ENCODE peak calls at places on chromosomes 3 and 15, in ten cellular contexts. B is cardiac muscle cell, K is fibroblast of lung, O is GM13976, C is psoas muscle, F is stomach, Y is HFF-Myc, T is dorsolateral prefrontal cortex, X is H9, V is testis. M is an unnamed sample.

GRCh38 chr15:36755341-36755740 is 175.9 kb downstream of the CDIN1 start:
- DNase-seq in B (no peak), K (no peak), O (no peak), C (no peak), F (no peak), Y (no peak), T (no peak), X (no peak), V (no peak), M (no peak)

GRCh38 chr15:91867581-91868026 is 14.1 kb downstream of the SLCO3A1 start:
- DNase-seq in B (no peak), K (peak), O (no peak), C (peak), F (peak), Y (no peak), T (no peak), X (peak), V (peak), M (no peak)

GRCh38 chr15:38707802-38708671 is 143.4 kb upstream of the RASGRP1 start:
- DNase-seq in B (peak), K (peak), O (peak), C (no peak), F (peak), Y (no peak), T (no peak), X (peak), V (peak), M (peak)

GRCh38 chr3:33717616-33717865 is 513 bp downstream of the CLASP2 start:
- DNase-seq in B (peak), K (no peak), O (no peak), C (no peak), F (peak), Y (no peak), T (no peak), X (peak), V (peak), M (peak)

GRCh38 chr3:168426196-168426595 is 330.5 kb upstream of the GOLIM4 start:
- DNase-seq in B (no peak), K (peak), O (no peak), C (no peak), F (no peak), Y (peak), T (no peak), X (no peak), V (no peak), M (no peak)

GRCh38 chr15:74203914-74204431 is 1.4 kb upstream of the STRA6 start:
- DNase-seq in B (no peak), K (peak), O (no peak), C (no peak), F (no peak), Y (no peak), T (no peak), X (peak), V (peak), M (no peak)

GRCh38 chr3:71305246-71306206 is 278.0 kb downstream of the FOXP1 start:
- DNase-seq in B (peak), K (peak), O (no peak), C (peak), F (peak), Y (no peak), T (peak), X (peak), V (peak), M (peak)

GRCh38 chr15:78093242-78094020 is 1.1 kb downstream of the SH2D7 start:
- DNase-seq in B (no peak), K (peak), O (no peak), C (no peak), F (no peak), Y (peak), T (peak), X (no peak), V (no peak), M (no peak)

GRCh38 chr15:101068961-101069734 is 150.0 kb downstream of the LRRK1 start:
- DNase-seq in B (peak), K (peak), O (no peak), C (peak), F (no peak), Y (no peak), T (no peak), X (peak), V (peak), M (peak)

GRCh38 chr3:20537234-20537633 is 351.2 kb upstream of the SGO1 start:
- DNase-seq in B (no peak), K (no peak), O (no peak), C (no peak), F (no peak), Y (no peak), T (no peak), X (no peak), V (no peak), M (no peak)

GRCh38 chr15:86555939-86556725 is 476.5 kb downstream of the AGBL1 start:
- DNase-seq in B (no peak), K (peak), O (no peak), C (no peak), F (no peak), Y (no peak), T (no peak), X (no peak), V (no peak), M (no peak)

GRCh38 chr15:40308844-40309189 is 1.1 kb upstream of the PLCB2 start:
- DNase-seq in B (no peak), K (no peak), O (peak), C (no peak), F (no peak), Y (no peak), T (no peak), X (no peak), V (no peak), M (no peak)

GRCh38 chr15:45064386-45064785 is 41.4 kb downstream of the SORD start:
- DNase-seq in B (no peak), K (peak), O (no peak), C (no peak), F (peak), Y (no peak), T (no peak), X (no peak), V (no peak), M (no peak)

GRCh38 chr3:6640907-6641306 is 220.0 kb upstream of the GRM7 start:
- DNase-seq in B (no peak), K (no peak), O (peak), C (no peak), F (no peak), Y (no peak), T (no peak), X (no peak), V (no peak), M (no peak)

GRCh38 chr3:61562810-61563613 is 1.6 kb downstream of the PTPRG start:
- DNase-seq in B (peak), K (peak), O (peak), C (peak), F (no peak), Y (no peak), T (peak), X (no peak), V (peak), M (peak)

GRCh38 chr3:61562042-61562809 is 855 bp downstream of the PTPRG start:
- DNase-seq in B (peak), K (peak), O (peak), C (peak), F (no peak), Y (no peak), T (peak), X (no peak), V (no peak), M (peak)

GRCh38 chr3:61563614-61564404 is 2.4 kb downstream of the PTPRG start:
- DNase-seq in B (peak), K (no peak), O (peak), C (no peak), F (no peak), Y (no peak), T (peak), X (no peak), V (no peak), M (peak)

GRCh38 chr3:61565569-61565968 is 4.2 kb downstream of the PTPRG start:
- DNase-seq in B (no peak), K (peak), O (no peak), C (no peak), F (no peak), Y (no peak), T (no peak), X (no peak), V (no peak), M (no peak)

GRCh38 chr3:61564405-61565059 is 3.2 kb downstream of the PTPRG start:
- DNase-seq in B (peak), K (peak), O (peak), C (peak), F (peak), Y (peak), T (peak), X (peak), V (peak), M (peak)
- TF ChIP-seq CTCF in B (peak), K (peak), O (no peak), C (peak), F (no peak), Y (peak), T (peak), X (peak), V (peak), M (peak)

DNA sequence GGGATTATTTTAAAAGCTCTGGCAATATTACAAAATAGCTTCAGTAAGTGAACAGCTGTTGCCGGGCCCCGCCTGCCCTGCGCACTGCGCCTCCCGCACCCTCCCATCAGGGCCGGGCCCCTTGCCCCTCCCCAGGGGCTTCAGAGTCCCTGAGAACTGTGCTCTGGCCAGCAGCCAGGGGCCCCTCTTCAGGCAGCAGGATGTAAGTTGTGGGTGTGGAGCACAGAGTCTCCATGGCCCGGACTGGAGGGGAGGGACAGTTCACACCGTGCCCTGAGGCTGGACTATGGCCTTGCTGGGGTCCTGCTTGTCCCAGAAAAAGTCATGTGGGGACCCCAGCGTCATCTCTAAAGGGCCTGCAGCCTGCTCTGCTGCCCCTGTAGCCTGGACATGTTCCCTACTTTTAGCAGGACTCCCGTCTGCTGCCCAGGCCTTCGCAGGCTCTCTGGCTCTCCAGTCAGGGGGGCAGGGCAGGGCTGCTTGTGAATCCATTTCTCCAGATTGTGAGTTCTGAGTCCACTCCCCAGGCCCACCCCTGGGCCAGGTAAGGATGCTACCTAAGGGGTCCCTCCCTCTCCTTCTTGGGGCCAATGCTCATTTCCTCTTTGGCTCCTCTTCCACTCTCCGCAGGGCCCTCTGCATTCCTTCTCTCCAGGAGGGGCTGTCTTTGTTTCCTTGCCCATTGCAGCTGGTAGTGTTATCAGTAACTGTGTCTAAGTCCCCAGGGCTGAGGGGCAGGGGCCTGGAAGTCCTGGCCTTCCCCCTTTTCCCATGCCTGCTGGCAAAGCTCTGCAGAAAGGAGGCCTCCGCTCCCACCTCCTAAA is 12.8 kb upstream of the CACNA2D2 start:
- DNase-seq in B (peak), K (no peak), O (no peak), C (peak), F (peak), Y (no peak), T (no peak), X (peak), V (peak), M (peak)
- TF ChIP-seq CTCF in B (no peak), K (no peak), O (no peak), C (no peak), F (no peak), Y (no peak), T (no peak), X (no peak), V (no peak), M (no peak)

GRCh38 chr3:38251197-38251596 is 14.4 kb upstream of the SLC22A13 start:
- DNase-seq in B (no peak), K (no peak), O (no peak), C (no peak), F (no peak), Y (no peak), T (no peak), X (no peak), V (no peak), M (no peak)

GRCh38 chr3:38245930-38246329 is 19.7 kb upstream of the SLC22A13 start:
- DNase-seq in B (no peak), K (no peak), O (no peak), C (no peak), F (no peak), Y (no peak), T (no peak), X (no peak), V (no peak), M (no peak)

GRCh38 chr3:38250198-38250597 is 15.4 kb upstream of the SLC22A13 start:
- DNase-seq in B (no peak), K (no peak), O (no peak), C (no peak), F (no peak), Y (no peak), T (no peak), X (no peak), V (no peak), M (no peak)

DNA sequence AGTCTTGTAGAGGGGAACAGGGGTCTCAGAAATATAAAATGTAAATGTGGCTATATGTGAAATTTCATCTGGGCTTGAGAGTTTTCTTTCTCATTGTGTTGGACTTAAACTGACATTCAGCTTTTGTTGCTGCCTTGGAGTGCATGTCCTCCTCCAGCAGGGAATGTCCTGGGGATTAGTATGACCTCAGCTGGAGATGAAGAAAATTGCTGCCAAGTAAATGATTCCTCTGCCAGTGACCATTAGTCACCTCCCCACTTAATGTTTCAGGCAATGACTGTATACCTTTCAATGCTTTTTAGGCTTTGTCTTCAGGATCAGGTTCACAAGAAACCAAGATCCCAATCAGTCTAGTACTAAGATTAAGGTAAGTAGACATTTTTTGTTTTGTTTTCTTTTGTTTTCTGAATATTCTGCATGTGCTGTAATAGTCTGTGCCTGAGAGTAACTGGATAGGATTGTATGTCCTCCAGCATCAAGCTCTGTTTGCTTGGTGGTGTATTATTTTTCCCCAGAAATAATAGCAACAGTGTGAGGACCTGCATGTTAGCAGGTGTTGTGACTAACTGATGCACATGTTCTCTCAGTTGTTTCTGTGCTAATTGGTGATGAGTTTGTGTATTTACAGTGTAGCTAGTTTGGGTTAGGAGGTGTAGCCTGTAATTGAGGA is 18.1 kb upstream of the SLC22A13 start:
- DNase-seq in B (peak), K (peak), O (no peak), C (no peak), F (no peak), Y (peak), T (no peak), X (no peak), V (no peak), M (no peak)
- TF ChIP-seq CTCF in B (peak), K (peak), O (no peak), C (no peak), F (no peak), Y (no peak), T (no peak), X (no peak), V (no peak), M (no peak)

GRCh38 chr3:23761440-23761896 is 44.3 kb upstream of the UBE2E1 start:
- DNase-seq in B (peak), K (peak), O (peak), C (no peak), F (no peak), Y (no peak), T (no peak), X (peak), V (no peak), M (no peak)
- TF ChIP-seq CTCF in B (peak), K (peak), O (peak), C (peak), F (no peak), Y (peak), T (no peak), X (peak), V (no peak), M (peak)

DNA sequence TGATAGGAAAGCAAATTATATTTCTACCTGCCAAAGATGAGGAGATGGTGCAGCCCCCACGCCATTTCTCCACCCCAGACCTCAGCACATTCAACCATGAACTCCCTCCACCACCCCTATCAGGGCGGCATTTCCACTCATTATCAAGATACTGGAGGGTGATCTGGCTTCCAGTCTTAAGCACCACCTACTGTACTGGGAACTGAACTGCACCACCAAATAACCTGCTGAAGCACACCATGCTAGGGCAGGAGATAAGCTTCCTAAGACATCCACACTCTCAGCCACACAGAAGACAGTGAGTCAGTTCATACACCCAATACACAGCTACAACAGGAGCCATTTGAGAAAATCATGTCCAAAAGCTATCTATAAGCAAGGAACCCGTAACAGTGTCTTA is 98.8 kb downstream of the FGF7 start:
- DNase-seq in B (no peak), K (peak), O (no peak), C (no peak), F (no peak), Y (no peak), T (no peak), X (no peak), V (no peak), M (no peak)
- TF ChIP-seq CTCF in B (no peak), K (no peak), O (peak), C (no peak), F (no peak), Y (no peak), T (no peak), X (peak), V (no peak), M (no peak)

GRCh38 chr3:12601072-12601471 is 44.2 kb downstream of the MKRN2 start:
- DNase-seq in B (no peak), K (no peak), O (no peak), C (no peak), F (no peak), Y (no peak), T (no peak), X (no peak), V (no peak), M (no peak)
- TF ChIP-seq CTCF in B (peak), K (peak), O (peak), C (peak), F (no peak), Y (no peak), T (peak), X (peak), V (no peak), M (no peak)

M was measured in neural crest cell.